ENCODE peak calls at places on chromosomes 6 and 20, in seven cellular contexts. J is heart right ventricle, H is tibial nerve, F is IMR-90, G is heart left ventricle, L is left lung, X is Peyer's patch. V is an unnamed sample.
A peak's percentile ranks its signal among the peaks of the same experiment; 100 is the strongest.

GRCh38 chr6:82619573-82619972 is 256.0 kb downstream of the TPBG start:
- DNase-seq in J (no peak), H (no peak), F (no peak), G (no peak), L (no peak), X (no peak), V (no peak)

GRCh38 chr20:44166008-44166407 is 21.0 kb downstream of the JPH2 start:
- DNase-seq in J (no peak), H (no peak), F (peak; percentile 36), G (peak; percentile 1), L (no peak), X (no peak), V (no peak)

GRCh38 chr6:93419304-93420162 is at the start of gene EPHA7:
- DNase-seq in J (peak; percentile 92), H (peak; percentile 88), F (peak; percentile 76), G (peak; percentile 94), L (peak; percentile 88), X (peak; percentile 39), V (no peak)

GRCh38 chr6:139588734-139589418 is 214.4 kb upstream of the CITED2 start:
- DNase-seq in J (no peak), H (no peak), F (peak; percentile 94), G (no peak), L (no peak), X (no peak), V (no peak)

GRCh38 chr6:160428818-160429744 is 80.9 kb downstream of the SLC22A3 start:
- DNase-seq in J (no peak), H (no peak), F (no peak), G (peak; percentile 29), L (no peak), X (no peak), V (no peak)

GRCh38 chr6:149642829-149643580 is 5.5 kb downstream of the KATNA1 start:
- DNase-seq in J (no peak), H (no peak), F (peak; percentile 42), G (no peak), L (no peak), X (no peak), V (no peak)

GRCh38 chr6:41039060-41039998 is at the start of gene UNC5CL:
- DNase-seq in J (no peak), H (no peak), F (no peak), G (no peak), L (peak; percentile 83), X (peak; percentile 27), V (peak; percentile 44)

GRCh38 chr6:38215651-38216319 is 396.3 kb downstream of the ZFAND3 start:
- DNase-seq in J (no peak), H (no peak), F (no peak), G (no peak), L (no peak), X (no peak), V (no peak)

GRCh38 chr6:108608453-108609275 is 47.9 kb downstream of the FOXO3 start:
- DNase-seq in J (no peak), H (no peak), F (peak; percentile 50), G (no peak), L (no peak), X (no peak), V (no peak)

GRCh38 chr20:6886065-6886729 is 118.7 kb downstream of the BMP2 start:
- DNase-seq in J (no peak), H (no peak), F (no peak), G (no peak), L (no peak), X (no peak), V (no peak)

GRCh38 chr20:45157977-45158376 is 16.7 kb upstream of the PI3 start:
- DNase-seq in J (no peak), H (no peak), F (peak; percentile 43), G (no peak), L (no peak), X (no peak), V (no peak)

GRCh38 chr6:125749864-125750691 is 646 bp downstream of the HEY2 start:
- DNase-seq in J (peak; percentile 43), H (no peak), F (no peak), G (peak; percentile 64), L (no peak), X (no peak), V (no peak)

DNA sequence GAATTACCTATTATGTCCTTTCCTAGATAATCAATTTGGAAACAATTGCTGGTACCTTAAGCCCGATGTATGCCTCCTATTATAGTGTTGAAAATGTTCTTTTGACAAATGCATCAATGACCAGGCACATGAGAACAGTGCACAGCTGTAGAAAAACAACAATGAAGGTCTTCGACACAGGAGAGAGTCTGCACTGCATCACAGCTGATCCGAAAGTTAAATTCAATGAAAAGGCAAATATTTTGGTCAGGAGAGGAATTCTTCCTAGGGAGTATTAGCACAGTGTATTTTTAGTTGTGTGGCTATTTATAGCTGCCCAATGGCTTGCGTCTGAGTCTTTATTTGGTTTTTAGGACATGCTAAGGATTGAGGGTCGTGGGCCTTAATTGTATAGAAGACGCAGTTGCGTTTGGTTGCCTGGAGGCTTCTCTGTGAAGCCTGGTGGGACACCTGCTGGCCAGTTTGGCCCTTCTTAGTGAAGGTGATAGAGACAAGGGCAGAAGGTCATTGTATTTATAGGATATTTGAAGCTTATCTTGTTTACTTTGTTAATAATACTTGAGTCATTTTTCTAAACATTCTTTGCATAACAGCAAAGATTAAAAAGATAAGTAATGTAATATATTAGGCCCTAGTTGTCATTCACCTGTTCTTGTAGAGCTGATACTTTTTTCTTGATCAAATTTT is 72.3 kb downstream of the CDYL start:
- DNase-seq in J (peak; percentile 29), H (no peak), F (no peak), G (peak; percentile 55), L (no peak), X (peak; percentile 21), V (no peak)
- H3K9me3 ChIP-seq in J (peaks cover 30% of the 10 kb centered on the region), H (peaks cover 28% of the 10 kb centered on the region), F (peaks cover 11% of the 10 kb centered on the region), G (peaks cover 31% of the 10 kb centered on the region), L (peaks cover 7% of the 10 kb centered on the region), X (no peaks in the 10 kb centered on the region), V (peaks cover 9% of the 10 kb centered on the region)

GRCh38 chr20:19301843-19302242 is 89.4 kb downstream of the SLC24A3 start:
- DNase-seq in J (no peak), H (no peak), F (no peak), G (no peak), L (no peak), X (no peak), V (no peak)
- TF ChIP-seq CTCF in J (no peak), H (no peak), F (no peak), G (no peak), L (no peak), X (no peak), V (no peak)

GRCh38 chr6:28738396-28738765 is 185.4 kb downstream of the TRIM27 start:
- DNase-seq in J (no peak), H (no peak), F (no peak), G (no peak), L (no peak), X (no peak), V (no peak)

GRCh38 chr6:28734443-28734959 is 189.3 kb downstream of the TRIM27 start:
- DNase-seq in J (no peak), H (no peak), F (no peak), G (no peak), L (no peak), X (no peak), V (no peak)

GRCh38 chr6:28741363-28741762 is 182.4 kb downstream of the TRIM27 start:
- DNase-seq in J (no peak), H (no peak), F (no peak), G (no peak), L (no peak), X (no peak), V (no peak)

GRCh38 chr6:28736121-28736520 is 187.7 kb downstream of the TRIM27 start:
- DNase-seq in J (no peak), H (no peak), F (no peak), G (no peak), L (no peak), X (no peak), V (no peak)

DNA sequence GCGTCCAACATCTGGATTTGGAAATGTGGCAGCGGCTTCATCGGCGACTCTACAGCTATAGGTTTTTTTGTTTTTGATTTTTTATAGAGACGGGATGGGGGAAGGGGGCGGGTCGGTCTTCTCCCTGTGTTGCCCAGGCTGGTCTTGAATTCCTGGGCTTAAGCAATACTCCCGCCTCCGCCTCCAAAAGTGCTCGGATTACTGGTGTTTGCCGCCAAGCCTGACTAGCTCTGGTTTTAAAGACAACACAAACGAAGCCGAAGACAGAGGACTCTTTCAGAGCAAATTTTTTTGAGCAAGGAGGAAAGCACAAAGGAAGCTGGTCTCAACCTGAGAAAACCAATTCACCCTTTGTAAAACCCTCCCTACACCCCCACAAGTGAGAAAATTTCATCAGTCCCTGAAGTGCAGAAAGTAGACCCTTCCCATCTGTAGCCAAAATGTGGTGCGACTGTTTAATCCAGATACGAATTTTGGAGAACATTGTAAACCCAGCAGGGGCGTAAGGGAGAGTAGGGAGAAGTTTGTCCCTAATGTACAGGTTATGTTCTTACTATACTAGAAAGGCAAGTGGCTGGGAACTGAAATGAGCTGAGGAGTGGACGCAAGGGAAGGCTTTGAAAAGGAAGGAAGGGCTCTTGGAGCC is 185.9 kb downstream of the TRIM27 start:
- DNase-seq in J (no peak), H (no peak), F (no peak), G (no peak), L (no peak), X (no peak), V (no peak)
- H3K9me3 ChIP-seq in J (peaks cover 4% of the 10 kb centered on the region), H (peaks cover 41% of the 10 kb centered on the region), F (no peaks in the 10 kb centered on the region), G (no peaks in the 10 kb centered on the region), L (no peaks in the 10 kb centered on the region), X (no peaks in the 10 kb centered on the region), V (peaks cover 51% of the 10 kb centered on the region)

GRCh38 chr6:165229216-165229615 is 80.2 kb downstream of the C6orf118 start:
- DNase-seq in J (no peak), H (no peak), F (no peak), G (no peak), L (no peak), X (no peak), V (no peak)

GRCh38 chr6:165233089-165233488 is 76.3 kb downstream of the C6orf118 start:
- DNase-seq in J (no peak), H (no peak), F (no peak), G (no peak), L (no peak), X (no peak), V (no peak)

GRCh38 chr6:165231177-165231576 is 78.2 kb downstream of the C6orf118 start:
- DNase-seq in J (no peak), H (no peak), F (no peak), G (no peak), L (no peak), X (no peak), V (no peak)

GRCh38 chr6:165232277-165232654 is 77.1 kb downstream of the C6orf118 start:
- DNase-seq in J (no peak), H (no peak), F (no peak), G (no peak), L (no peak), X (no peak), V (no peak)

DNA sequence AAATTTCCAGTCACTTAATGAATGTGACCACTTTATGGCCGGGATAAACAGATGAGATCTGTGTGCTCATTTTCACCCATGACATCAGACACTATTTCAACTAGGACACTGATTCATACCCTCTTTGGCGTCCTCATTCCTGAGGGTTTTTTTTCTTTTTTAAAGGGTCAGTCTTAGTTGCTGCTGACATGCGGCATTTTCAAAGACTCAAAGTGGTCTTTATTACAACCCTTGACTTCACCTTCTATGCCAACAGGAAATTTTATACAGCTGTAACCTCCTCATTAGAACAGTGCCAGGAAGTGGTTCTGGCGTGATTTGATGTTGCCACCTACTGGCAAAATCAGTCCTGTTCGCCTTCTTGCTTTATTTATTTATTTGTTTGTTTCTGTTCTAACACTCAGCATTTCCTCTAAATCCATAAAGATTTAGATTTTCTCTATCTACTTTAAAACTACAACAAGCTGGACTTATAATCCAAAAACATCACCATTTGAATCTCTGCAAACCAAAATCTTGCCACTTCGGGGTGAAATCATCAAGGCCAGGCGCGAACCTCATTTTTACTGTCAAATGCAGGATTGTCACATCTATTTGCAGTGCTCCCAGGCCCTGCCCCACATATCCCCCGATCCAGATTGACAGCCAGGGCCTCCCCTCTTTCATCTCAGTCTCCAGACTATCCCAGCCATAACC is 77.7 kb downstream of the C6orf118 start:
- DNase-seq in J (peak; percentile 22), H (peak; percentile 9), F (no peak), G (no peak), L (no peak), X (no peak), V (no peak)
- TF ChIP-seq CTCF in J (peak; percentile 70), H (peak; percentile 54), F (no peak), G (peak; percentile 53), L (no peak), X (no peak), V (no peak)